ENCODE peak calls at places on chromosomes 16 and 17, in eight cellular contexts. W is adrenal gland, Z is breast epithelium, B is right lobe of liver, R is PC-3, V is sigmoid colon, L is IMR-90, N is prostate gland. T is an unnamed sample.

GRCh38 chr17:1083451-1084187 is 86.7 kb downstream of the TIMM22 start:
- DNase-seq in W (no peak), Z (no peak), B (no peak), R (no peak), V (no peak), L (no peak), N (peak), T (no peak)

GRCh38 chr17:33594000-33594399 is 300.9 kb upstream of the ASIC2 start:
- DNase-seq in W (peak), Z (no peak), B (no peak), R (no peak), V (no peak), L (no peak), N (no peak), T (no peak)

GRCh38 chr17:40945414-40945813 is 8.0 kb upstream of the KRT23 start:
- DNase-seq in W (no peak), Z (no peak), B (no peak), R (no peak), V (no peak), L (no peak), N (no peak), T (no peak)

GRCh38 chr16:27259710-27260109 is 8.9 kb downstream of the NSMCE1 start:
- DNase-seq in W (no peak), Z (no peak), B (no peak), R (no peak), V (no peak), L (no peak), N (no peak), T (no peak)

GRCh38 chr16:14364386-14365199 is 265.5 kb downstream of the PARN start:
- DNase-seq in W (no peak), Z (no peak), B (peak), R (peak), V (no peak), L (peak), N (no peak), T (no peak)

GRCh38 chr16:73064227-73064995 is 16.5 kb upstream of the ZFHX3 start:
- DNase-seq in W (peak), Z (no peak), B (peak), R (no peak), V (peak), L (peak), N (no peak), T (no peak)

GRCh38 chr17:11031787-11032186 is 193.9 kb upstream of the PIRT start:
- DNase-seq in W (no peak), Z (no peak), B (no peak), R (no peak), V (no peak), L (no peak), N (no peak), T (no peak)

GRCh38 chr17:327971-328370 is 24.6 kb downstream of the RPH3AL start:
- DNase-seq in W (no peak), Z (no peak), B (no peak), R (no peak), V (peak), L (no peak), N (no peak), T (no peak)

GRCh38 chr17:41695954-41696720 is 7.5 kb downstream of the EIF1 start:
- DNase-seq in W (peak), Z (no peak), B (peak), R (peak), V (peak), L (peak), N (no peak), T (no peak)

GRCh38 chr17:66405836-66406679 is 103.6 kb downstream of the PRKCA start:
- DNase-seq in W (no peak), Z (no peak), B (no peak), R (no peak), V (no peak), L (no peak), N (no peak), T (no peak)

GRCh38 chr17:7711356-7711755 is 6.2 kb upstream of the DNAH2 start:
- DNase-seq in W (no peak), Z (no peak), B (no peak), R (no peak), V (no peak), L (no peak), N (no peak), T (no peak)

DNA sequence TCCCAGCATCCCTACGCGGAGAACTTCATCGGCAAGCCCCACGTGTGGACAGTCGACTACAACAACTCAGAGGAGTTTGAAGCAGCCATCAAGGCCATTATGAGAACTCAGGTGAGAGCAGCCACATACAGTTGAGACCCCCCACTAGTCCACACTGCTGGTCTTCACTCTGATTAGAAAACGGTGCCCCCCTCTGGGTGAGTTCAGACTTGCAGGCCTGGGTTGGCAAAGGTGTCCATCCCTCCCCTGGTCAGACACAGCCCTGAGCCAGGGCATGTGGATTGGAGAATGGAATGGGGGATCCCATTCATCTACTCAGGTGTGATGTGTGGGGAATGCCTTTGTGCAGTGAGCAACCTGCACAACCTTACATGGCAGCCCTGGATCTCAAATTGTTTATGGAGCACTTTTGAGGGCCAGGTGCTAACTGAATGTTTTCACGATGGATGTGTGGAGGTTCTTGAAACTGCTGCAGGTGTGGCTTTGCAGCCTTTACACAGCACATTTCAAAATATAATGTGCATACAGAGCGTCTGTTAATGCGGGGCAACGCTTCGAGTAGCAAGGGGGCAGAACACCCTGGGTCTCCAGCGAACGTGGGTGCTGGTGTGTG is 72.6 kb downstream of the MGAT5B start:
- DNase-seq in W (no peak), Z (no peak), B (no peak), R (peak), V (no peak), L (no peak), N (no peak), T (no peak)
- TF ChIP-seq CTCF in W (no peak), Z (no peak), B (no peak), R (peak), V (no peak), L (peak), N (no peak), T (peak)

DNA sequence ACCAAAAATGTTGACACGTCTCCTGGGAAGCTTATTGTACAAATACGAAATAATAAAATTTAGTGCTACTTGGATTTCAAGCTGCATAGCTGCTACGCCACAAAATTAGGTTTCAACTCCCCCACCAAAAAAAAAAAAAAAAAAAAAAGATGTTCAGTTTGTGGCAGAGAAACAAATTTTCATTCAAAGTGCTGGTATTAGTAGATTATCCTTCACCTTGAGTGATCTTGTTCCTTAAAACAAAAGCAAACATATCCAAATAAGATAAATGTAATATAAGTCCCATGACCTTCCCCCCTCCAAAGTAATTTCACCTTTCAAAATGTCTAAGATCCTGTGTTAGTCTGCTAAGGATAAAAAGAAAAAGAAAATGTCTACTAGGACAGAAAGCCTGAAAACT is 2.2 kb downstream of the TOB1 start:
- DNase-seq in W (no peak), Z (no peak), B (no peak), R (no peak), V (no peak), L (no peak), N (no peak), T (no peak)
- H3K4me3 ChIP-seq in W (no peak), Z (peak), B (peak), R (peak), V (peak), L (no peak), N (peak), T (peak)

GRCh38 chr17:30552994-30553565 is 75.9 kb downstream of the GOSR1 start:
- DNase-seq in W (no peak), Z (no peak), B (no peak), R (no peak), V (no peak), L (no peak), N (no peak), T (no peak)

GRCh38 chr17:30551666-30552339 is 74.6 kb downstream of the GOSR1 start:
- DNase-seq in W (no peak), Z (no peak), B (no peak), R (no peak), V (no peak), L (no peak), N (no peak), T (no peak)

GRCh38 chr17:30548189-30548588 is 71.0 kb downstream of the GOSR1 start:
- DNase-seq in W (no peak), Z (no peak), B (no peak), R (no peak), V (no peak), L (no peak), N (no peak), T (no peak)

GRCh38 chr17:30549864-30550511 is 72.8 kb downstream of the GOSR1 start:
- DNase-seq in W (no peak), Z (no peak), B (no peak), R (peak), V (no peak), L (no peak), N (no peak), T (no peak)

DNA sequence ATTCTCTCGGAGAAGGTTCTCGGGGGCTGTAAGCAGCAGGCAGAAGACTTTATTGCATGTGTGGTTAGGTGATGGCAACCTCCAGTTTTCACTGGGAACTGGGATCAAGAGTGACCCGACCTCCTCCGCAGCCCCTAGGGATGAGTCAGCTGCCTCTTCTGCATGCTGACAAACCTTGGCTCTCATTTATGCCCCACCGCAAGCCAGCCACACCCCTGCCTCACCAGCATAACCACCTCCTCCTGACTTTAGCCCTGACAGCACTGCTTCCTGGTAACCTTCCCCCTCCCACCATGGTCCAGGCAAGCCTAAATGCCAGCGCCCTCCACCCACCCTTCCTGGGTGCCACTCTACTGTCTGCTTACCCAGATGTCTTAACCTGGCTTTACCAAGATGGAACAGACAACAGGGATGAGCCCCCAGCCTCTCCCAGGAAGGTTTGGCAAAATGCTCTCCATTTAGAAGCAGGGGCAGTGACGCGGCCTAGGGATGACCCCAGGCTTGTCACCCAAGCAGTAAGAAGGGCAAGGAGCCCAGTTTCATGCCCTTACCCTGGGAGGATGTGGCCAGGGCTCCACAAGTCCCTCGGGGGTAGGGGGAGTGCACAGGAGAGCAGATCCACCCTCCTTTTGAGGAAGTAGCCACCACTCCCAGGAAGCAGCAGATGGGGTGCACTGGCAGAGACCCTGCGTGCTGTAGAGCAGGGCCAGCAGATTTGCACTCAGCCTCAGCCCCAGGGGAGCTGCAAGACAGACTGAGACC is 73.5 kb downstream of the GOSR1 start:
- DNase-seq in W (no peak), Z (no peak), B (no peak), R (peak), V (no peak), L (peak), N (no peak), T (peak)
- TF ChIP-seq CTCF in W (no peak), Z (no peak), B (no peak), R (no peak), V (no peak), L (no peak), N (no peak), T (no peak)

DNA sequence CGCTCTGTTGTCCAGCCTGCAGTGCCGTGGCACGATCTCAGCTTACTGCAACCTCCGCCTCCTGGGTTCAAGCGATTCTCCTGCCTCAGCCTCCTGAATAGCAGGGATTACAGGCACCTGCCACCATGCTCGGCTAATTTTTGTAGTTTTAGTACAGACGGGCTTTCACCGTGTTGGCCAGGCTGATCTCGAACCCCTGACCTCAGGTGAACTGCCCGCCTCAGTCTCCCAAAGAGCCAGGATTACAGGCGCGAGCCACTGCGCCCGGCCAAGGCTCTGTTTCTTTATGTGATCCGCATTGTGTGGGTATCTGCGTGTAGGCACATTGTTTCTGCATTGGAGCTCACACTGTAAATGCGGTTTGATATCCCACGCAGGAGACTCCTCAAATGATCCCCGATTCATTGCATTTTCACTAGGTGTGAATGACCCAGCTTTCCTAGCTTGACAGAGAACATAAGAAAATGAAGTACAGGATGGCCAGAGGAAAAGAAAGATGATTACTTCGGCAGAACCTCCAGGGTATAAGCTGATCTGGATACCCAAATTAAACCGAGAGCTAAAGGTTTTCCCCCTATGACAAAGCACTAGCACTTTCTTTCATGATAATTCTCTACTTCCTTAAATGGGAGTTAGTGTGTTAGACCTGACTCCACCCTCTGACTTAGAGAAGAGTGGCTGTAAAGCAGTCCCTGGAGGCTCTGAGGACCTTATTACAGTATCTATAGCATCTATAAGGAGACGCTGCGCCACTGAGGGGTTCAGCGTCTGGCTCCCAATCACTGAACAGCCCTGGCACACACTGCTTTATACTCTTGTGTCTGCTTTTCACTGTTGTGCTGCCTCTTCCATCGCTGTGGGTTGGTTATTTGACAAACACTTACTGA is 17.3 kb downstream of the COTL1 start:
- DNase-seq in W (no peak), Z (no peak), B (peak), R (no peak), V (no peak), L (peak), N (no peak), T (no peak)
- H3K4me3 ChIP-seq in W (no peak), Z (no peak), B (no peak), R (no peak), V (peak), L (no peak), N (no peak), T (no peak)

GRCh38 chr16:55294947-55295346 is 29.1 kb upstream of the IRX6 start:
- DNase-seq in W (no peak), Z (no peak), B (no peak), R (no peak), V (no peak), L (no peak), N (no peak), T (no peak)

GRCh38 chr16:55291847-55292246 is 32.2 kb upstream of the IRX6 start:
- DNase-seq in W (no peak), Z (no peak), B (no peak), R (no peak), V (no peak), L (no peak), N (no peak), T (no peak)

GRCh38 chr16:55297062-55297909 is 26.7 kb upstream of the IRX6 start:
- DNase-seq in W (no peak), Z (no peak), B (no peak), R (peak), V (no peak), L (peak), N (no peak), T (no peak)

GRCh38 chr16:55292491-55292890 is 31.5 kb upstream of the IRX6 start:
- DNase-seq in W (no peak), Z (no peak), B (no peak), R (no peak), V (no peak), L (no peak), N (no peak), T (no peak)

DNA sequence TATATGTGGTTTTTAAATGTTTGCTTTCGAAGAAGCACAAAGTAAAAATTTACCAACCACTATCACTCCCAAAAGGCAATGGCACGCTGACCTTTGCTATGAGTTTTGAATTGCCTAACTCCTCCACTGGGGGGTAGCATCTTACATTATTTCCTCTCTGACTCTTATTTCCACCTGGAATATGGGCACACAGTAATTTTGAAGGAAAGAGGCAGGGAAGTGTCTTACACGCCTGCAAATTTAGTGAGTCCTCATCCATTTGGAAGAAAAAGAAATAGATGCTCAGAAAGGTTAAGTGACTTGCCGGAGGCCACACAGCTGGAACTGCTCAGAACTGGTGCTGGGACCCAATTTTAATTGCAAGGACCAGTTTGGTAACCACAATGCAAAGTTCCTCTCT is 29.9 kb upstream of the IRX6 start:
- DNase-seq in W (no peak), Z (no peak), B (no peak), R (peak), V (no peak), L (no peak), N (no peak), T (no peak)
- TF ChIP-seq CTCF in W (no peak), Z (no peak), B (no peak), R (no peak), V (no peak), L (no peak), N (no peak), T (peak)

GRCh38 chr17:20908373-20909273 is 134.2 kb downstream of the USP22 start:
- DNase-seq in W (peak), Z (peak), B (peak), R (peak), V (peak), L (peak), N (peak), T (peak)
- H3K4me3 ChIP-seq in W (no peak), Z (peak), B (peak), R (peak), V (peak), L (peak), N (peak), T (peak)

T was measured in HFF-Myc.